ENCODE peak calls at places on chromosomes 12 and 14, in eight cellular contexts. T, V, N, H, Z, A, Q and S are unnamed samples.

GRCh38 chr12:94644622-94645021 is 5.7 kb downstream of the TMCC3 start:
- DNase-seq in Q (no peak), V (no peak), Z (peak), T (peak), A (peak), N (no peak), H (no peak), S (no peak)

GRCh38 chr12:103495783-103496456 is at the start of gene C12orf42:
- DNase-seq in V (peak), Q (peak), H (no peak), Z (peak), T (peak), N (peak), A (peak), S (peak)

GRCh38 chr12:112962561-112962960 is 15.8 kb upstream of the OAS2 start:
- DNase-seq in A (no peak), Z (no peak), V (no peak), N (no peak), T (no peak), Q (no peak), H (no peak), S (no peak)

GRCh38 chr14:35287481-35288013 is 4.6 kb upstream of the PSMA6 start:
- DNase-seq in Z (no peak), V (no peak), N (no peak), H (no peak), A (no peak), T (peak), Q (no peak), S (no peak)

GRCh38 chr12:64120568-64120967 is 101.5 kb downstream of the KICS2 start:
- DNase-seq in A (no peak), Q (no peak), V (peak), Z (no peak), H (no peak), N (no peak), T (peak), S (no peak)

GRCh38 chr14:35879654-35880249 is 53.6 kb downstream of the BRMS1L start:
- DNase-seq in T (peak), V (peak), Z (peak), A (no peak), H (peak), Q (no peak), N (peak), S (no peak)

GRCh38 chr14:52399886-52400599 is 85.9 kb downstream of the PTGER2 start:
- DNase-seq in A (no peak), Z (no peak), N (no peak), V (no peak), T (no peak), H (no peak), Q (no peak), S (no peak)

GRCh38 chr12:56143870-56144269 is 8.5 kb upstream of the MYL6B start:
- DNase-seq in A (no peak), V (no peak), H (no peak), Z (no peak), T (no peak), Q (no peak), N (no peak), S (no peak)

GRCh38 chr12:108021129-108021528 is 108.0 kb upstream of the WSCD2 start:
- DNase-seq in T (no peak), H (no peak), N (no peak), A (no peak), Z (no peak), V (no peak), Q (no peak), S (no peak)

GRCh38 chr14:96631621-96632362 is 129.6 kb downstream of the PAPOLA start:
- DNase-seq in T (peak), N (peak), A (peak), H (no peak), Z (no peak), V (no peak), Q (no peak), S (no peak)

GRCh38 chr14:95562892-95563685 is 28.2 kb downstream of the GLRX5 start:
- DNase-seq in V (no peak), A (peak), N (no peak), Q (no peak), Z (peak), T (peak), H (peak), S (no peak)

GRCh38 chr12:52434096-52434733 is at the start of gene KRT75:
- DNase-seq in H (no peak), Q (no peak), Z (peak), N (no peak), T (peak), A (no peak), V (no peak), S (peak)

GRCh38 chr12:65561798-65562382 is 262.4 kb upstream of the HMGA2 start:
- DNase-seq in H (peak), N (no peak), T (peak), Z (no peak), V (no peak), Q (no peak), A (peak), S (no peak)